ENCODE peak calls at places on chromosome 9, in four cellular contexts. One of them, this sample, is unnamed.

GRCh38 chr9:123550012-123550411 is 194.0 kb downstream of the CRB2 start:
- DNase-seq in H7: peak
- DNase-seq in T47D: no peak
- DNase-seq in nephron progenitor cell: no peak
- DNase-seq in this sample: no peak

GRCh38 chr9:34291019-34291418 is 38.0 kb downstream of the KIF24 start:
- DNase-seq in H7: no peak
- DNase-seq in T47D: no peak
- DNase-seq in nephron progenitor cell: no peak
- DNase-seq in this sample: no peak

GRCh38 chr9:96395964-96396363 is 12.5 kb upstream of the SLC35D2 start:
- DNase-seq in H7: peak
- DNase-seq in T47D: no peak
- DNase-seq in nephron progenitor cell: no peak
- DNase-seq in this sample: no peak

GRCh38 chr9:122095010-122095767 is 2.1 kb upstream of the TTLL11 start:
- DNase-seq in H7: peak
- DNase-seq in T47D: peak
- DNase-seq in nephron progenitor cell: peak
- DNase-seq in this sample: peak

GRCh38 chr9:37591775-37592107 is 656 bp downstream of the TOMM5 start:
- DNase-seq in H7: no peak
- DNase-seq in T47D: no peak
- DNase-seq in nephron progenitor cell: no peak
- DNase-seq in this sample: no peak

GRCh38 chr9:130300739-130301138 is 35.2 kb downstream of the HMCN2 start:
- DNase-seq in H7: no peak
- DNase-seq in T47D: no peak
- DNase-seq in nephron progenitor cell: no peak
- DNase-seq in this sample: no peak

GRCh38 chr9:128887914-128888350 is 6.0 kb downstream of the LRRC8A start:
- DNase-seq in H7: peak
- DNase-seq in T47D: no peak
- DNase-seq in nephron progenitor cell: peak
- DNase-seq in this sample: peak

GRCh38 chr9:113564804-113565237 is 101.3 kb downstream of the RGS3 start:
- DNase-seq in H7: peak
- DNase-seq in T47D: peak
- DNase-seq in nephron progenitor cell: peak
- DNase-seq in this sample: peak

GRCh38 chr9:16680965-16681658 is 189.4 kb downstream of the BNC2 start:
- DNase-seq in H7: no peak
- DNase-seq in T47D: no peak
- DNase-seq in nephron progenitor cell: no peak
- DNase-seq in this sample: peak

GRCh38 chr9:113898151-113898550 is 22.0 kb downstream of the ZNF618 start:
- DNase-seq in H7: no peak
- DNase-seq in T47D: no peak
- DNase-seq in nephron progenitor cell: no peak
- DNase-seq in this sample: no peak

GRCh38 chr9:77575785-77576184 is 72.3 kb downstream of the GNA14 start:
- DNase-seq in H7: peak
- DNase-seq in T47D: peak
- DNase-seq in nephron progenitor cell: peak
- DNase-seq in this sample: no peak

GRCh38 chr9:108620767-108621166 is 235.0 kb downstream of the ACTL7B start:
- DNase-seq in H7: no peak
- DNase-seq in T47D: no peak
- DNase-seq in nephron progenitor cell: no peak
- DNase-seq in this sample: peak

GRCh38 chr9:103319979-103320378 is 324.8 kb downstream of the CYLC2 start:
- DNase-seq in H7: peak
- DNase-seq in T47D: peak
- DNase-seq in nephron progenitor cell: no peak
- DNase-seq in this sample: peak

GRCh38 chr9:3751125-3751758 is 225.4 kb upstream of the RFX3 start:
- DNase-seq in H7: no peak
- DNase-seq in T47D: peak
- DNase-seq in nephron progenitor cell: no peak
- DNase-seq in this sample: peak

GRCh38 chr9:105341784-105342183 is 97.3 kb downstream of the SLC44A1 start:
- DNase-seq in H7: no peak
- DNase-seq in T47D: no peak
- DNase-seq in nephron progenitor cell: no peak
- DNase-seq in this sample: peak

GRCh38 chr9:125894566-125894965 is 147.4 kb downstream of the PBX3 start:
- DNase-seq in H7: no peak
- DNase-seq in T47D: peak
- DNase-seq in nephron progenitor cell: no peak
- DNase-seq in this sample: no peak

GRCh38 chr9:129309906-129310305 is 131.8 kb upstream of the IER5L start:
- DNase-seq in H7: no peak
- DNase-seq in T47D: no peak
- DNase-seq in nephron progenitor cell: no peak
- DNase-seq in this sample: peak

GRCh38 chr9:19999491-20000057 is 210.7 kb upstream of the SLC24A2 start:
- DNase-seq in H7: no peak
- DNase-seq in T47D: no peak
- DNase-seq in nephron progenitor cell: no peak
- DNase-seq in this sample: peak

GRCh38 chr9:135221951-135222631 is 134.6 kb downstream of the OLFM1 start:
- DNase-seq in H7: peak
- DNase-seq in T47D: no peak
- DNase-seq in nephron progenitor cell: no peak
- DNase-seq in this sample: no peak

GRCh38 chr9:136655244-136656225 is 7.2 kb upstream of the EGFL7 start:
- DNase-seq in H7: no peak
- DNase-seq in T47D: no peak
- DNase-seq in nephron progenitor cell: no peak
- DNase-seq in this sample: no peak

GRCh38 chr9:13049223-13049622 is 230.3 kb downstream of the MPDZ start:
- DNase-seq in H7: no peak
- DNase-seq in T47D: no peak
- DNase-seq in nephron progenitor cell: no peak
- DNase-seq in this sample: no peak

GRCh38 chr9:133155156-133155555 is 8.6 kb downstream of the GBGT1 start:
- DNase-seq in H7: peak
- DNase-seq in T47D: no peak
- DNase-seq in nephron progenitor cell: no peak
- DNase-seq in this sample: no peak

GRCh38 chr9:85662558-85662957 is 79.2 kb downstream of the AGTPBP1 start:
- DNase-seq in H7: no peak
- DNase-seq in T47D: no peak
- DNase-seq in nephron progenitor cell: no peak
- DNase-seq in this sample: peak

GRCh38 chr9:88072831-88073365 is 65.4 kb downstream of the SPATA31C2 start:
- DNase-seq in H7: no peak
- DNase-seq in T47D: no peak
- DNase-seq in nephron progenitor cell: no peak
- DNase-seq in this sample: peak

GRCh38 chr9:131475111-131475955 is 27.4 kb upstream of the POMT1 start:
- DNase-seq in H7: no peak
- DNase-seq in T47D: no peak
- DNase-seq in nephron progenitor cell: no peak
- DNase-seq in this sample: no peak

GRCh38 chr9:131627846-131628820 is 82.8 kb downstream of the PRRT1B start:
- DNase-seq in H7: peak
- DNase-seq in T47D: no peak
- DNase-seq in nephron progenitor cell: no peak
- DNase-seq in this sample: peak